ENCODE peak calls at places on chromosomes 4 and X, in eight cellular contexts. One of them, this sample, is unnamed. For H3K4me1, the result is how much of the 10 kb centered on the place peaks cover.

GRCh38 chrX:110847334-110847733 is 51.7 kb upstream of the CHRDL1 start:
- DNase-seq in GM23338: peak
- DNase-seq in thoracic aorta: no peak
- DNase-seq in IMR-90: peak
- DNase-seq in GM12878: peak
- DNase-seq in cardiac muscle cell: peak
- DNase-seq in K562: peak
- DNase-seq in heart left ventricle: no peak
- DNase-seq in this sample: no peak

GRCh38 chrX:39602226-39602625 is 495.5 kb downstream of the BCOR start:
- DNase-seq in IMR-90: no peak
- DNase-seq in cardiac muscle cell: no peak
- DNase-seq in thoracic aorta: no peak
- DNase-seq in heart left ventricle: no peak
- DNase-seq in GM12878: no peak
- DNase-seq in K562: no peak
- DNase-seq in GM23338: no peak
- DNase-seq in this sample: no peak

GRCh38 chrX:39073131-39073530 is 271.9 kb downstream of the MID1IP1 start:
- DNase-seq in cardiac muscle cell: no peak
- DNase-seq in GM23338: no peak
- DNase-seq in heart left ventricle: no peak
- DNase-seq in GM12878: no peak
- DNase-seq in K562: no peak
- DNase-seq in IMR-90: no peak
- DNase-seq in thoracic aorta: no peak
- DNase-seq in this sample: no peak

GRCh38 chr4:141102367-141102766 is 30.9 kb downstream of the RNF150 start:
- DNase-seq in heart left ventricle: no peak
- DNase-seq in cardiac muscle cell: peak
- DNase-seq in K562: no peak
- DNase-seq in GM12878: no peak
- DNase-seq in GM23338: no peak
- DNase-seq in thoracic aorta: no peak
- DNase-seq in IMR-90: peak
- DNase-seq in this sample: no peak

GRCh38 chr4:122576261-122577188 is 44.3 kb downstream of the IL21 start:
- DNase-seq in K562: peak
- DNase-seq in thoracic aorta: no peak
- DNase-seq in GM23338: peak
- DNase-seq in GM12878: no peak
- DNase-seq in cardiac muscle cell: peak
- DNase-seq in IMR-90: peak
- DNase-seq in heart left ventricle: no peak
- DNase-seq in this sample: no peak

GRCh38 chr4:57193164-57193810 is 83.1 kb upstream of the IGFBP7 start:
- DNase-seq in GM23338: no peak
- DNase-seq in cardiac muscle cell: no peak
- DNase-seq in IMR-90: no peak
- DNase-seq in GM12878: no peak
- DNase-seq in heart left ventricle: no peak
- DNase-seq in K562: no peak
- DNase-seq in thoracic aorta: no peak
- DNase-seq in this sample: no peak

GRCh38 chrX:55135171-55135570 is 46.4 kb downstream of the PAGE2 start:
- DNase-seq in GM23338: peak
- DNase-seq in K562: peak
- DNase-seq in GM12878: no peak
- DNase-seq in cardiac muscle cell: peak
- DNase-seq in heart left ventricle: peak
- DNase-seq in thoracic aorta: no peak
- DNase-seq in IMR-90: peak
- DNase-seq in this sample: no peak

GRCh38 chr4:58734030-58734673 is 1624.0 kb upstream of the IGFBP7 start:
- DNase-seq in K562: no peak
- DNase-seq in IMR-90: peak
- DNase-seq in GM12878: no peak
- DNase-seq in GM23338: no peak
- DNase-seq in heart left ventricle: no peak
- DNase-seq in thoracic aorta: no peak
- DNase-seq in cardiac muscle cell: no peak
- DNase-seq in this sample: no peak

GRCh38 chr4:153521995-153522799 is 56.0 kb downstream of the TMEM131L start:
- DNase-seq in GM12878: peak
- DNase-seq in K562: no peak
- DNase-seq in IMR-90: no peak
- DNase-seq in thoracic aorta: no peak
- DNase-seq in cardiac muscle cell: no peak
- DNase-seq in heart left ventricle: no peak
- DNase-seq in GM23338: peak
- DNase-seq in this sample: no peak

GRCh38 chr4:19592391-19592790 is 659.3 kb upstream of the SLIT2 start:
- DNase-seq in IMR-90: peak
- DNase-seq in GM23338: no peak
- DNase-seq in cardiac muscle cell: no peak
- DNase-seq in GM12878: no peak
- DNase-seq in K562: no peak
- DNase-seq in thoracic aorta: no peak
- DNase-seq in heart left ventricle: no peak
- DNase-seq in this sample: no peak

GRCh38 chr4:52750819-52751348 is 341 bp downstream of the ERVMER34-1 start:
- DNase-seq in GM23338: peak
- DNase-seq in cardiac muscle cell: no peak
- DNase-seq in K562: no peak
- DNase-seq in GM12878: no peak
- DNase-seq in heart left ventricle: no peak
- DNase-seq in IMR-90: no peak
- DNase-seq in thoracic aorta: no peak
- DNase-seq in this sample: no peak

GRCh38 chr4:133389029-133389428 is 239.9 kb downstream of the PCDH10 start:
- DNase-seq in cardiac muscle cell: no peak
- DNase-seq in thoracic aorta: no peak
- DNase-seq in K562: no peak
- DNase-seq in IMR-90: no peak
- DNase-seq in GM23338: no peak
- DNase-seq in heart left ventricle: no peak
- DNase-seq in GM12878: no peak
- DNase-seq in this sample: no peak

GRCh38 chrX:1657367-1658082 is 42.7 kb downstream of the ASMT start:
- DNase-seq in heart left ventricle: peak
- DNase-seq in GM23338: no peak
- DNase-seq in IMR-90: no peak
- DNase-seq in cardiac muscle cell: peak
- DNase-seq in K562: no peak
- DNase-seq in thoracic aorta: no peak
- DNase-seq in GM12878: peak
- DNase-seq in this sample: no peak

DNA sequence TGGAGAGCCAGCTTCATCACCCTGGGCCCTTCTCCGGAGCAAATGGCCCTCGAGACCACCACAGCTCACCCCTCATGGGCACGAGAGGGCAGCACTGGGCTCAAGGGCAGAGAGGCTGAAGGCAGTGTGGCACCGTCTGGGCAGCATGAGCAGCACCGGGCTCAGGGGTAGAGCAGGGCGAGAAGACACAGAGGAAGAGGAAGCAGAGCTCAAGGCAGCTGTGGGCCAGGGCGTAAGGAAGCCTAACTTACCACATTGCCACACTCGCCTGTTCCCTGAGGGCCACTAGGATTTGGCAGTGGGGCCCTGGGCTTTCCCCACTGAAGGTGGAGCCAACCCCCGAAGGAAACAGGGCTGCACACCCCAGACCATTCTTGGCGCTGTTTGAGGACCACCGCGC is 15.5 kb downstream of the ZNF185 start:
- DNase-seq in thoracic aorta: no peak
- DNase-seq in K562: no peak
- DNase-seq in IMR-90: no peak
- DNase-seq in GM23338: no peak
- DNase-seq in heart left ventricle: no peak
- DNase-seq in cardiac muscle cell: no peak
- DNase-seq in GM12878: no peak
- DNase-seq in this sample: no peak
- H3K27ac ChIP-seq in thoracic aorta: no peak
- H3K27ac ChIP-seq in K562: no peak
- H3K27ac ChIP-seq in IMR-90: no peak
- H3K27ac ChIP-seq in GM23338: no peak
- H3K27ac ChIP-seq in heart left ventricle: no peak
- H3K27ac ChIP-seq in cardiac muscle cell: no peak
- H3K27ac ChIP-seq in GM12878: no peak
- H3K27ac ChIP-seq in this sample: no peak

DNA sequence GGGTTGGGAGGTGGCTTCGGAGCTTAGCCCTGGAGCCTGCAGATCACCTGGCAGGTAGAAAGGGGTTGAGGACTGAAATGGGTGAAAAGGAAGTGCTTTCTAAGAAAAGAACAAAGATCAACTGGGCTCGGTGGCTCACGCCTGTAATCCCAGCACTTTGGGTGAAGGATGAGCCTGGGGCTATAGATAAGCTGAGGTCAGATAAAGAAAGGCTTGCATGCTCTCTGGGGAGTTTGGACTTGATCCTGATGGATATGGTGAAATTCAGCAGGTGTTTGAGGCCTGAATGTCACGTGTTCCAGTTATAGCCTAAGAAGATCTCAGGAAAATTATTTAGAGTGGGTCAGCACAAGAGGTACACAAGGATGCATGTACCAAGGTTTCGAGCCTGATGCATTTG is 40.8 kb downstream of the SLC34A2 start:
- DNase-seq in K562: no peak
- DNase-seq in heart left ventricle: no peak
- DNase-seq in cardiac muscle cell: no peak
- DNase-seq in thoracic aorta: no peak
- DNase-seq in IMR-90: no peak
- DNase-seq in GM12878: no peak
- DNase-seq in GM23338: no peak
- DNase-seq in this sample: no peak
- H3K4me1 ChIP-seq in K562: under half
- H3K4me1 ChIP-seq in heart left ventricle: under half
- H3K4me1 ChIP-seq in cardiac muscle cell: under half
- H3K4me1 ChIP-seq in thoracic aorta: under half
- H3K4me1 ChIP-seq in IMR-90: under half
- H3K4me1 ChIP-seq in GM12878: under half
- H3K4me1 ChIP-seq in GM23338: under half
- H3K4me1 ChIP-seq in this sample: under half

GRCh38 chr4:139913995-139914394 is 240.0 kb downstream of the MAML3 start:
- DNase-seq in K562: no peak
- DNase-seq in thoracic aorta: no peak
- DNase-seq in cardiac muscle cell: peak
- DNase-seq in IMR-90: peak
- DNase-seq in GM23338: no peak
- DNase-seq in heart left ventricle: no peak
- DNase-seq in GM12878: no peak
- DNase-seq in this sample: no peak

GRCh38 chr4:139917896-139918295 is 236.1 kb downstream of the MAML3 start:
- DNase-seq in heart left ventricle: no peak
- DNase-seq in thoracic aorta: no peak
- DNase-seq in K562: no peak
- DNase-seq in IMR-90: no peak
- DNase-seq in GM12878: no peak
- DNase-seq in GM23338: no peak
- DNase-seq in cardiac muscle cell: no peak
- DNase-seq in this sample: no peak

GRCh38 chr4:139913398-139913990 is 240.5 kb downstream of the MAML3 start:
- DNase-seq in K562: no peak
- DNase-seq in cardiac muscle cell: peak
- DNase-seq in thoracic aorta: no peak
- DNase-seq in GM12878: no peak
- DNase-seq in GM23338: no peak
- DNase-seq in IMR-90: peak
- DNase-seq in heart left ventricle: no peak
- DNase-seq in this sample: no peak

GRCh38 chr4:139918591-139918990 is 235.4 kb downstream of the MAML3 start:
- DNase-seq in K562: no peak
- DNase-seq in heart left ventricle: no peak
- DNase-seq in GM12878: no peak
- DNase-seq in thoracic aorta: no peak
- DNase-seq in GM23338: no peak
- DNase-seq in cardiac muscle cell: no peak
- DNase-seq in IMR-90: peak
- DNase-seq in this sample: no peak

GRCh38 chr4:139916041-139916440 is 237.9 kb downstream of the MAML3 start:
- DNase-seq in GM23338: no peak
- DNase-seq in IMR-90: no peak
- DNase-seq in cardiac muscle cell: no peak
- DNase-seq in thoracic aorta: no peak
- DNase-seq in K562: no peak
- DNase-seq in GM12878: no peak
- DNase-seq in heart left ventricle: no peak
- DNase-seq in this sample: no peak
- H3K27ac ChIP-seq in GM23338: no peak
- H3K27ac ChIP-seq in IMR-90: no peak
- H3K27ac ChIP-seq in cardiac muscle cell: peak
- H3K27ac ChIP-seq in thoracic aorta: no peak
- H3K27ac ChIP-seq in K562: no peak
- H3K27ac ChIP-seq in GM12878: no peak
- H3K27ac ChIP-seq in heart left ventricle: no peak
- H3K27ac ChIP-seq in this sample: no peak

DNA sequence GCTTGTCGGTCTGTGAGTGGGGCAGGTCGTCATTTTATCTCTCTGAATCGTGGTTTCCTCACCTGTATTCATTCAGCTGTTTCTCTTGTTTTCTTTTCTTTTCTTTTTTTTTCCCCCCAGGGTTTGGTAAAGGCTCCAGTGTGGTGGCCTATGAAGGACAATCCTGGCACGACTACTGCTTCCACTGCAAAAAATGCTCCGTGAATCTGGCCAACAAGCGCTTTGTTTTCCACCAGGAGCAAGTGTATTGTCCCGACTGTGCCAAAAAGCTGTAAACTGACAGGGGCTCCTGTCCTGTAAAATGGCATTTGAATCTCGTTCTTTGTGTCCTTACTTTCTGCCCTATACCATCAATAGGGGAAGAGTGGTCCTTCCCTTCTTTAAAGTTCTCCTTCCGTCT is 41.4 kb downstream of the MAP7D3 start:
- DNase-seq in thoracic aorta: no peak
- DNase-seq in K562: no peak
- DNase-seq in heart left ventricle: no peak
- DNase-seq in GM12878: no peak
- DNase-seq in GM23338: no peak
- DNase-seq in cardiac muscle cell: no peak
- DNase-seq in IMR-90: no peak
- DNase-seq in this sample: no peak
- H3K4me1 ChIP-seq in thoracic aorta: under half
- H3K4me1 ChIP-seq in K562: under half
- H3K4me1 ChIP-seq in heart left ventricle: under half
- H3K4me1 ChIP-seq in GM12878: under half
- H3K4me1 ChIP-seq in GM23338: under half
- H3K4me1 ChIP-seq in cardiac muscle cell: under half
- H3K4me1 ChIP-seq in IMR-90: under half
- H3K4me1 ChIP-seq in this sample: under half

This sample was measured in ascending aorta.